ENCODE peak calls at places on chromosomes 4 and X, in six cellular contexts. O is neuronal stem cell, R is IMR-90, M is mesenchymal stem cell, N is H9, L is trophoblast cell. F is an unnamed sample.

GRCh38 chr4:1511441-1512041 is 105.3 kb upstream of the NKX1-1 start:
- DNase-seq in O (no peak), R (peak; percentile 36), M (peak; percentile 15), N (peak; percentile 76), L (no peak), F (peak; percentile 79)

GRCh38 chr4:183860726-183861125 is 44.4 kb upstream of the STOX2 start:
- DNase-seq in O (no peak), R (no peak), M (no peak), N (no peak), L (no peak), F (no peak)

GRCh38 chr4:6896035-6896434 is 13.6 kb upstream of the TBC1D14 start:
- DNase-seq in O (no peak), R (no peak), M (no peak), N (no peak), L (no peak), F (no peak)

GRCh38 chr4:25862411-25863346 is at the start of gene SEL1L3:
- DNase-seq in O (peak; percentile 38), R (no peak), M (no peak), N (peak; percentile 68), L (peak; percentile 69), F (no peak)

GRCh38 chrX:29553542-29553941 is 661.8 kb upstream of the MAGEB2 start:
- DNase-seq in O (no peak), R (no peak), M (no peak), N (no peak), L (no peak), F (no peak)

GRCh38 chrX:64176876-64177275 is 28.6 kb downstream of the AMER1 start:
- DNase-seq in O (no peak), R (no peak), M (no peak), N (no peak), L (no peak), F (no peak)

GRCh38 chr4:2339458-2340271 is 77.8 kb upstream of the MXD4 start:
- DNase-seq in O (no peak), R (no peak), M (no peak), N (peak; percentile 54), L (no peak), F (no peak)

GRCh38 chr4:172983014-172983413 is 185.6 kb upstream of the GALNT7 start:
- DNase-seq in O (no peak), R (no peak), M (no peak), N (no peak), L (peak; percentile 96), F (no peak)

GRCh38 chrX:150225266-150225665 is 137.9 kb upstream of the MAMLD1 start:
- DNase-seq in O (no peak), R (no peak), M (no peak), N (no peak), L (no peak), F (no peak)

GRCh38 chrX:131305926-131306325 is 16.8 kb upstream of the IGSF1 start:
- DNase-seq in O (no peak), R (no peak), M (peak; percentile 2), N (no peak), L (peak; percentile 5), F (peak; percentile 36)

GRCh38 chrX:23331701-23332100 is 2.9 kb upstream of the PTCHD1 start:
- DNase-seq in O (no peak), R (no peak), M (no peak), N (peak; percentile 51), L (no peak), F (peak; percentile 47)

GRCh38 chrX:102765794-102766193 is 45.3 kb downstream of the GPRASP3 start:
- DNase-seq in O (no peak), R (peak; percentile 68), M (peak; percentile 10), N (no peak), L (peak; percentile 44), F (no peak)

GRCh38 chr4:185282968-185283367 is 73.6 kb downstream of the SNX25 start:
- DNase-seq in O (no peak), R (peak; percentile 28), M (peak; percentile 54), N (no peak), L (no peak), F (peak; percentile 65)

GRCh38 chr4:182778222-182778982 is 138.8 kb downstream of the DCTD start:
- DNase-seq in O (no peak), R (peak; percentile 63), M (no peak), N (no peak), L (no peak), F (no peak)

GRCh38 chr4:126451237-126451885 is 1136.6 kb downstream of the FAT4 start:
- DNase-seq in O (no peak), R (peak; percentile 83), M (peak; percentile 58), N (no peak), L (peak; percentile 44), F (no peak)

GRCh38 chrX:71542411-71542810 is 9.5 kb downstream of the OGT start:
- DNase-seq in O (no peak), R (peak; percentile 77), M (peak; percentile 43), N (no peak), L (no peak), F (no peak)

GRCh38 chr4:100966846-100967245 is 380.5 kb downstream of the PPP3CA start:
- DNase-seq in O (no peak), R (no peak), M (no peak), N (no peak), L (no peak), F (no peak)

GRCh38 chr4:84583871-84584373 is 995 bp downstream of the CDS1 start:
- DNase-seq in O (no peak), R (no peak), M (peak; percentile 8), N (no peak), L (peak; percentile 41), F (no peak)

GRCh38 chrX:109360301-109360700 is 121.6 kb downstream of the GUCY2F start:
- DNase-seq in O (no peak), R (no peak), M (no peak), N (no peak), L (peak; percentile 61), F (no peak)

GRCh38 chr4:166034965-166035364 is 161.9 kb downstream of the TLL1 start:
- DNase-seq in O (no peak), R (no peak), M (no peak), N (no peak), L (peak; percentile 14), F (no peak)

DNA sequence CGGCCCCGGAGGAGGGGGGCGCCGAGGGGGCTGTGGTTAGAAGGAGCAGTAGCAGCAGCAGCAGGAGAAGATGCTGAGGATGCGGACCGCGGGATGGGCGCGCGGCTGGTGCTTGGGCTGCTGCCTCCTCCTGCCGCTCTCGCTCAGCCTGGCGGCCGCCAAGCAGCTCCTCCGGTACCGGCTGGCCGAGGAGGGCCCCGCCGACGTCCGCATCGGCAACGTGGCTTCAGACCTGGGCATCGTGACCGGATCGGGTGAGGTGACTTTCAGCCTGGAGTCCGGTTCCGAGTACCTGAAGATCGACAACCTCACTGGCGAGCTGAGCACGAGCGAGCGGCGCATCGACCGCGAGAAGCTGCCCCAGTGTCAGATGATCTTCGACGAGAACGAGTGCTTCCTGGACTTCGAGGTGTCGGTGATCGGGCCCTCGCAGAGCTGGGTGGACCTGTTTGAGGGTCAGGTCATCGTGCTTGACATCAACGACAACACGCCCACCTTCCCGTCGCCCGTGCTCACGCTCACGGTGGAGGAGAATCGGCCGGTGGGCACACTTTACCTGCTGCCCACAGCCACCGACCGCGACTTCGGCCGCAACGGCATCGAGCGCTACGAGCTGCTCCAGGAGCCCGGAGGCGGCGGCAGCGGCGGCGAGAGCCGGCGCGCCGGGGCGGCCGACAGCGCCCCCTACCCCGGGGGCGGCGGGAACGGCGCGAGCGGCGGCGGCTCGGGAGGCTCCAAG is 1.4 kb downstream of the PCDH7 start:
- DNase-seq in O (peak; percentile 54), R (peak; percentile 44), M (peak; percentile 64), N (peak; percentile 55), L (no peak), F (peak; percentile 77)
- H3K23ac ChIP-seq in O (peak overlapping the region; percentile 96), R (peak overlapping the region; percentile 85), M (no peak overlapping the region), N (no peak overlapping the region), L (peak overlapping the region; percentile 47), F (peak overlapping the region; percentile 95)

GRCh38 chr4:24056258-24056657 is 166.4 kb upstream of the PPARGC1A start:
- DNase-seq in O (no peak), R (no peak), M (no peak), N (no peak), L (no peak), F (no peak)
- H3K23ac ChIP-seq in O (no peak overlapping the region), R (no peak overlapping the region), M (no peak overlapping the region), N (no peak overlapping the region), L (no peak overlapping the region), F (no peak overlapping the region)

GRCh38 chr4:16846520-16847117 is 51.8 kb downstream of the LDB2 start:
- DNase-seq in O (no peak), R (no peak), M (no peak), N (no peak), L (no peak), F (no peak)

GRCh38 chr4:16843831-16844508 is 54.5 kb downstream of the LDB2 start:
- DNase-seq in O (no peak), R (peak; percentile 95), M (peak; percentile 74), N (no peak), L (no peak), F (peak; percentile 66)

GRCh38 chr4:16844796-16845586 is 53.5 kb downstream of the LDB2 start:
- DNase-seq in O (peak; percentile 3), R (peak; percentile 85), M (peak; percentile 72), N (no peak), L (no peak), F (peak; percentile 38)
- H3K23ac ChIP-seq in O (no peak overlapping the region), R (peak overlapping the region; percentile 83), M (no peak overlapping the region), N (no peak overlapping the region), L (no peak overlapping the region), F (no peak overlapping the region)

GRCh38 chr4:89915151-89915550 is 20.5 kb downstream of the MMRN1 start:
- DNase-seq in O (no peak), R (no peak), M (no peak), N (no peak), L (no peak), F (peak; percentile 7)
- H3K23ac ChIP-seq in O (no peak overlapping the region), R (no peak overlapping the region), M (no peak overlapping the region), N (no peak overlapping the region), L (no peak overlapping the region), F (no peak overlapping the region)

DNA sequence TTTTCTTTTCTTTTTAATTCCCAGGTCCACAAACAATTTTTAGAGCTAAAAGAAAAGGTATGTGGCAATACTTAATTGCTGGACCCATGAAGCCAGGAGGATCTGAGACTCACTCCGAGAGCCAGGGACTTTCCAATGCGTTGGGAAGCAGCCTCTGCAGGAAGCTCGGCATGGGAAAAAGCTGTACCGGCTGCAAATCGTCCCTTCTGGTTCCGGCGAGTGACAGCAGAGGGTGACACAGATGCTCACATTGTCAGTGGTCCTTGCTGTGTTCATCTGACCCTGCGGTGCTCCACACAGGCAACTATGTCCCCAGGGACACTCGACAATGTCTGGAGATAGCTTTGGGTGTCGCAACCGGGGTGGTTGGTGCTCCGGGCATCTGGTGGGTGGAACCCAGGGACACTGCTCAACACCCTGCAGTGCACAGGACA is 164.0 kb downstream of the PRKX start:
- DNase-seq in O (no peak), R (peak; percentile 48), M (peak; percentile 84), N (no peak), L (no peak), F (no peak)
- H3K23ac ChIP-seq in O (no peak overlapping the region), R (peak overlapping the region; percentile 12), M (no peak overlapping the region), N (no peak overlapping the region), L (no peak overlapping the region), F (no peak overlapping the region)

F was measured in mesendoderm.